ENCODE peak calls at places on chromosome 7, in ten cellular contexts. One of them, this sample, is unnamed.

GRCh38 chr7:601573-602340 is 82.1 kb upstream of the PDGFA start:
- DNase-seq in sigmoid colon: peak
- DNase-seq in nephron progenitor cell: peak
- DNase-seq in heart right ventricle: peak
- DNase-seq in activated CD8-positive, alpha-beta T cell treated with anti-CD3 and anti-CD28 coated beads for 36 hours: peak
- DNase-seq in cardiac muscle cell: peak
- DNase-seq in upper lobe of right lung: peak
- DNase-seq in transverse colon: peak
- DNase-seq in neural crest cell: no peak
- DNase-seq in endothelial cell: no peak
- DNase-seq in this sample: no peak

GRCh38 chr7:112381311-112382091 is 68.8 kb upstream of the IFRD1 start:
- DNase-seq in activated CD8-positive, alpha-beta T cell treated with anti-CD3 and anti-CD28 coated beads for 36 hours: no peak
- DNase-seq in upper lobe of right lung: no peak
- DNase-seq in endothelial cell: no peak
- DNase-seq in cardiac muscle cell: no peak
- DNase-seq in heart right ventricle: no peak
- DNase-seq in transverse colon: no peak
- DNase-seq in nephron progenitor cell: no peak
- DNase-seq in sigmoid colon: no peak
- DNase-seq in neural crest cell: no peak
- DNase-seq in this sample: no peak

GRCh38 chr7:144026203-144026883 is 22.4 kb upstream of the OR2A5 start:
- DNase-seq in endothelial cell: no peak
- DNase-seq in transverse colon: no peak
- DNase-seq in heart right ventricle: no peak
- DNase-seq in sigmoid colon: no peak
- DNase-seq in nephron progenitor cell: no peak
- DNase-seq in activated CD8-positive, alpha-beta T cell treated with anti-CD3 and anti-CD28 coated beads for 36 hours: no peak
- DNase-seq in neural crest cell: no peak
- DNase-seq in upper lobe of right lung: no peak
- DNase-seq in cardiac muscle cell: no peak
- DNase-seq in this sample: no peak

GRCh38 chr7:100088621-100089457 is at the start of gene COPS6:
- DNase-seq in endothelial cell: peak
- DNase-seq in transverse colon: peak
- DNase-seq in neural crest cell: peak
- DNase-seq in upper lobe of right lung: peak
- DNase-seq in sigmoid colon: peak
- DNase-seq in heart right ventricle: peak
- DNase-seq in cardiac muscle cell: peak
- DNase-seq in activated CD8-positive, alpha-beta T cell treated with anti-CD3 and anti-CD28 coated beads for 36 hours: peak
- DNase-seq in nephron progenitor cell: peak
- DNase-seq in this sample: peak

GRCh38 chr7:37067961-37068536 is 343.8 kb upstream of the AOAH start:
- DNase-seq in endothelial cell: no peak
- DNase-seq in heart right ventricle: no peak
- DNase-seq in activated CD8-positive, alpha-beta T cell treated with anti-CD3 and anti-CD28 coated beads for 36 hours: no peak
- DNase-seq in neural crest cell: no peak
- DNase-seq in nephron progenitor cell: peak
- DNase-seq in cardiac muscle cell: no peak
- DNase-seq in sigmoid colon: no peak
- DNase-seq in upper lobe of right lung: no peak
- DNase-seq in transverse colon: no peak
- DNase-seq in this sample: no peak

GRCh38 chr7:70583965-70584883 is 547.7 kb upstream of the GALNT17 start:
- DNase-seq in endothelial cell: no peak
- DNase-seq in upper lobe of right lung: no peak
- DNase-seq in sigmoid colon: no peak
- DNase-seq in nephron progenitor cell: no peak
- DNase-seq in transverse colon: no peak
- DNase-seq in cardiac muscle cell: no peak
- DNase-seq in activated CD8-positive, alpha-beta T cell treated with anti-CD3 and anti-CD28 coated beads for 36 hours: no peak
- DNase-seq in heart right ventricle: no peak
- DNase-seq in neural crest cell: no peak
- DNase-seq in this sample: no peak

GRCh38 chr7:79781716-79782115 is 328.2 kb upstream of the MAGI2 start:
- DNase-seq in activated CD8-positive, alpha-beta T cell treated with anti-CD3 and anti-CD28 coated beads for 36 hours: no peak
- DNase-seq in upper lobe of right lung: no peak
- DNase-seq in nephron progenitor cell: no peak
- DNase-seq in cardiac muscle cell: peak
- DNase-seq in transverse colon: no peak
- DNase-seq in sigmoid colon: no peak
- DNase-seq in neural crest cell: no peak
- DNase-seq in heart right ventricle: no peak
- DNase-seq in endothelial cell: no peak
- DNase-seq in this sample: no peak

GRCh38 chr7:149624006-149624405 is 126.4 kb upstream of the ZNF746 start:
- DNase-seq in endothelial cell: peak
- DNase-seq in cardiac muscle cell: peak
- DNase-seq in upper lobe of right lung: peak
- DNase-seq in activated CD8-positive, alpha-beta T cell treated with anti-CD3 and anti-CD28 coated beads for 36 hours: peak
- DNase-seq in sigmoid colon: peak
- DNase-seq in neural crest cell: no peak
- DNase-seq in nephron progenitor cell: peak
- DNase-seq in heart right ventricle: no peak
- DNase-seq in transverse colon: peak
- DNase-seq in this sample: no peak

GRCh38 chr7:150408393-150409299 is 29.5 kb downstream of the ZNF775 start:
- DNase-seq in activated CD8-positive, alpha-beta T cell treated with anti-CD3 and anti-CD28 coated beads for 36 hours: no peak
- DNase-seq in nephron progenitor cell: no peak
- DNase-seq in transverse colon: peak
- DNase-seq in endothelial cell: no peak
- DNase-seq in heart right ventricle: no peak
- DNase-seq in neural crest cell: no peak
- DNase-seq in upper lobe of right lung: no peak
- DNase-seq in sigmoid colon: peak
- DNase-seq in cardiac muscle cell: no peak
- DNase-seq in this sample: no peak

DNA sequence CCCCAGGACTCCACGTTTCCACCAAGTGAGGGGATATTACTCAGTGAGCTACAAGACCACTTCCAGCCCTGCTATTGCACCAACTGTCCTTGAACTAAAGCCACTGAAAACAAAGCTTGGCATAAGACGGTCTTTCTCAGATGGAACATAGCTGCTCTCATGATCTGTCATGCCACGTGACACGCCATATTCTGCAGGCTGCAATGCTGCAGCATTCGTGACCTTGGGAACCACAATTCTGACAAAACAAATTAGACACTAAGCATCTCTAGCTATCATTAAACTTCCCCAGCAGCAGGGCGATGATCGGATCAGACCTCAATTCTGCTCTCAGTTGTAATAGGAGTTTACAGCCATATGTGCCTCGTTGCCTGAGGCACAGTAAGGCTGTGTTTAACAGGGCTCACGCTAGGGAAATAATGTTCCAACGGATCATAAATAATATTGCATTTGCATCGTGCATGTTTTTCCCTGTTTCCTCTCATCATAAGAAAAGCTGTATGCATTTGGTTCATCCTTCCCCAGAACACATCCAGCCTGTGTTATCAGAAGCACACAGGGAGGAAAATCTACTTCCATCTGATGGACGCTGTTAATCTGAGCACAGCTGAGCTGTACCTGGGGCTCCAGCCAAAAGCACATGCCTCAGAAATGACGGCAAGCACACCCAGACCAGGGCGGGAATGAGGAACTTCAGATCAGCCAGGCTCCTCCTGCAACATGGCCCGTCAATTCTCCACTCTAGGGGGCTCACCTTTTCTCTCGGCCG is 38.6 kb upstream of the CNPY1 start:
- DNase-seq in activated CD8-positive, alpha-beta T cell treated with anti-CD3 and anti-CD28 coated beads for 36 hours: no peak
- DNase-seq in cardiac muscle cell: peak
- DNase-seq in transverse colon: peak
- DNase-seq in sigmoid colon: no peak
- DNase-seq in upper lobe of right lung: no peak
- DNase-seq in heart right ventricle: no peak
- DNase-seq in endothelial cell: no peak
- DNase-seq in nephron progenitor cell: no peak
- DNase-seq in neural crest cell: no peak
- DNase-seq in this sample: no peak
- TF ChIP-seq CTCF in activated CD8-positive, alpha-beta T cell treated with anti-CD3 and anti-CD28 coated beads for 36 hours: no peak
- TF ChIP-seq CTCF in cardiac muscle cell: no peak
- TF ChIP-seq CTCF in transverse colon: no peak
- TF ChIP-seq CTCF in sigmoid colon: no peak
- TF ChIP-seq CTCF in upper lobe of right lung: no peak
- TF ChIP-seq CTCF in heart right ventricle: no peak
- TF ChIP-seq CTCF in endothelial cell: no peak
- TF ChIP-seq CTCF in nephron progenitor cell: no peak
- TF ChIP-seq CTCF in neural crest cell: no peak
- TF ChIP-seq CTCF in this sample: no peak

GRCh38 chr7:2815523-2816240 is 28.4 kb downstream of the GNA12 start:
- DNase-seq in nephron progenitor cell: no peak
- DNase-seq in neural crest cell: no peak
- DNase-seq in endothelial cell: no peak
- DNase-seq in heart right ventricle: no peak
- DNase-seq in transverse colon: no peak
- DNase-seq in activated CD8-positive, alpha-beta T cell treated with anti-CD3 and anti-CD28 coated beads for 36 hours: no peak
- DNase-seq in upper lobe of right lung: no peak
- DNase-seq in sigmoid colon: peak
- DNase-seq in cardiac muscle cell: no peak
- DNase-seq in this sample: no peak

GRCh38 chr7:2812831-2813230 is 31.3 kb downstream of the GNA12 start:
- DNase-seq in nephron progenitor cell: no peak
- DNase-seq in endothelial cell: no peak
- DNase-seq in activated CD8-positive, alpha-beta T cell treated with anti-CD3 and anti-CD28 coated beads for 36 hours: no peak
- DNase-seq in upper lobe of right lung: peak
- DNase-seq in transverse colon: no peak
- DNase-seq in neural crest cell: no peak
- DNase-seq in heart right ventricle: no peak
- DNase-seq in sigmoid colon: peak
- DNase-seq in cardiac muscle cell: no peak
- DNase-seq in this sample: no peak

GRCh38 chr7:2814186-2814530 is 29.9 kb downstream of the GNA12 start:
- DNase-seq in nephron progenitor cell: no peak
- DNase-seq in heart right ventricle: no peak
- DNase-seq in neural crest cell: no peak
- DNase-seq in upper lobe of right lung: peak
- DNase-seq in endothelial cell: no peak
- DNase-seq in cardiac muscle cell: no peak
- DNase-seq in sigmoid colon: peak
- DNase-seq in activated CD8-positive, alpha-beta T cell treated with anti-CD3 and anti-CD28 coated beads for 36 hours: no peak
- DNase-seq in transverse colon: no peak
- DNase-seq in this sample: no peak

GRCh38 chr7:2813350-2814185 is 30.5 kb downstream of the GNA12 start:
- DNase-seq in nephron progenitor cell: no peak
- DNase-seq in upper lobe of right lung: peak
- DNase-seq in neural crest cell: no peak
- DNase-seq in heart right ventricle: no peak
- DNase-seq in activated CD8-positive, alpha-beta T cell treated with anti-CD3 and anti-CD28 coated beads for 36 hours: no peak
- DNase-seq in cardiac muscle cell: no peak
- DNase-seq in endothelial cell: no peak
- DNase-seq in transverse colon: no peak
- DNase-seq in sigmoid colon: peak
- DNase-seq in this sample: no peak

GRCh38 chr7:2814682-2815522 is 29.2 kb downstream of the GNA12 start:
- DNase-seq in neural crest cell: no peak
- DNase-seq in activated CD8-positive, alpha-beta T cell treated with anti-CD3 and anti-CD28 coated beads for 36 hours: no peak
- DNase-seq in endothelial cell: no peak
- DNase-seq in upper lobe of right lung: peak
- DNase-seq in heart right ventricle: no peak
- DNase-seq in sigmoid colon: peak
- DNase-seq in transverse colon: no peak
- DNase-seq in cardiac muscle cell: no peak
- DNase-seq in nephron progenitor cell: no peak
- DNase-seq in this sample: no peak
- TF ChIP-seq CTCF in neural crest cell: no peak
- TF ChIP-seq CTCF in activated CD8-positive, alpha-beta T cell treated with anti-CD3 and anti-CD28 coated beads for 36 hours: no peak
- TF ChIP-seq CTCF in endothelial cell: no peak
- TF ChIP-seq CTCF in upper lobe of right lung: no peak
- TF ChIP-seq CTCF in heart right ventricle: no peak
- TF ChIP-seq CTCF in sigmoid colon: no peak
- TF ChIP-seq CTCF in transverse colon: no peak
- TF ChIP-seq CTCF in cardiac muscle cell: no peak
- TF ChIP-seq CTCF in nephron progenitor cell: no peak
- TF ChIP-seq CTCF in this sample: no peak

GRCh38 chr7:42385912-42386311 is 148.9 kb upstream of the GLI3 start:
- DNase-seq in upper lobe of right lung: no peak
- DNase-seq in nephron progenitor cell: no peak
- DNase-seq in neural crest cell: no peak
- DNase-seq in transverse colon: no peak
- DNase-seq in sigmoid colon: no peak
- DNase-seq in activated CD8-positive, alpha-beta T cell treated with anti-CD3 and anti-CD28 coated beads for 36 hours: no peak
- DNase-seq in cardiac muscle cell: no peak
- DNase-seq in heart right ventricle: no peak
- DNase-seq in endothelial cell: no peak
- DNase-seq in this sample: no peak
- TF ChIP-seq CTCF in upper lobe of right lung: no peak
- TF ChIP-seq CTCF in nephron progenitor cell: no peak
- TF ChIP-seq CTCF in neural crest cell: no peak
- TF ChIP-seq CTCF in transverse colon: no peak
- TF ChIP-seq CTCF in sigmoid colon: no peak
- TF ChIP-seq CTCF in activated CD8-positive, alpha-beta T cell treated with anti-CD3 and anti-CD28 coated beads for 36 hours: no peak
- TF ChIP-seq CTCF in cardiac muscle cell: peak
- TF ChIP-seq CTCF in heart right ventricle: no peak
- TF ChIP-seq CTCF in endothelial cell: no peak
- TF ChIP-seq CTCF in this sample: no peak

GRCh38 chr7:142709921-142710320 is 39.4 kb upstream of the PRSS1 start:
- DNase-seq in activated CD8-positive, alpha-beta T cell treated with anti-CD3 and anti-CD28 coated beads for 36 hours: peak
- DNase-seq in heart right ventricle: no peak
- DNase-seq in endothelial cell: no peak
- DNase-seq in nephron progenitor cell: no peak
- DNase-seq in sigmoid colon: no peak
- DNase-seq in cardiac muscle cell: no peak
- DNase-seq in upper lobe of right lung: no peak
- DNase-seq in transverse colon: no peak
- DNase-seq in neural crest cell: no peak
- DNase-seq in this sample: no peak

GRCh38 chr7:142711722-142712616 is 37.3 kb upstream of the PRSS1 start:
- DNase-seq in neural crest cell: no peak
- DNase-seq in sigmoid colon: no peak
- DNase-seq in nephron progenitor cell: peak
- DNase-seq in transverse colon: no peak
- DNase-seq in activated CD8-positive, alpha-beta T cell treated with anti-CD3 and anti-CD28 coated beads for 36 hours: peak
- DNase-seq in endothelial cell: no peak
- DNase-seq in cardiac muscle cell: peak
- DNase-seq in upper lobe of right lung: no peak
- DNase-seq in heart right ventricle: no peak
- DNase-seq in this sample: no peak

GRCh38 chr7:142711196-142711595 is 38.1 kb upstream of the PRSS1 start:
- DNase-seq in sigmoid colon: no peak
- DNase-seq in heart right ventricle: no peak
- DNase-seq in endothelial cell: no peak
- DNase-seq in nephron progenitor cell: no peak
- DNase-seq in neural crest cell: no peak
- DNase-seq in cardiac muscle cell: no peak
- DNase-seq in upper lobe of right lung: no peak
- DNase-seq in activated CD8-positive, alpha-beta T cell treated with anti-CD3 and anti-CD28 coated beads for 36 hours: peak
- DNase-seq in transverse colon: no peak
- DNase-seq in this sample: no peak

GRCh38 chr7:142714375-142714774 is 34.9 kb upstream of the PRSS1 start:
- DNase-seq in neural crest cell: no peak
- DNase-seq in cardiac muscle cell: no peak
- DNase-seq in heart right ventricle: no peak
- DNase-seq in upper lobe of right lung: no peak
- DNase-seq in transverse colon: no peak
- DNase-seq in endothelial cell: peak
- DNase-seq in activated CD8-positive, alpha-beta T cell treated with anti-CD3 and anti-CD28 coated beads for 36 hours: peak
- DNase-seq in nephron progenitor cell: no peak
- DNase-seq in sigmoid colon: no peak
- DNase-seq in this sample: no peak

DNA sequence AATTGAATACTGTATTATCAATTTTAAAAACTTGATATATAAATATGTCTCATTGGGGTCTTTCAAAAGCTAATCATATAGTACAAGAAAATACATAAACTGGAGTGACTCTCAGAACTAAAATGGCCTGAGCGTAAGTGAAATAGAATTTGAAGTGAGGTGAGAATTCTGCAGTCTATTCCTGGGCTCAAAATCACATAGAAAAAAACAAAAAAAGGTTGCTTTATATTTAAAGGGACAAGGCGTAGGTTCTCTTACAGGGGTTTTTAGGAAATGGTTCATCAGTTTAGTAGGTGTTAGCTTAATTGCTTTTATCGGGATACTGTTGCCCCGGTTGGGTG is 36.7 kb upstream of the PRSS1 start:
- DNase-seq in transverse colon: no peak
- DNase-seq in endothelial cell: no peak
- DNase-seq in upper lobe of right lung: no peak
- DNase-seq in heart right ventricle: no peak
- DNase-seq in cardiac muscle cell: no peak
- DNase-seq in sigmoid colon: no peak
- DNase-seq in activated CD8-positive, alpha-beta T cell treated with anti-CD3 and anti-CD28 coated beads for 36 hours: no peak
- DNase-seq in neural crest cell: no peak
- DNase-seq in nephron progenitor cell: no peak
- DNase-seq in this sample: no peak
- TF ChIP-seq CTCF in transverse colon: no peak
- TF ChIP-seq CTCF in endothelial cell: peak
- TF ChIP-seq CTCF in upper lobe of right lung: no peak
- TF ChIP-seq CTCF in heart right ventricle: no peak
- TF ChIP-seq CTCF in cardiac muscle cell: no peak
- TF ChIP-seq CTCF in sigmoid colon: no peak
- TF ChIP-seq CTCF in activated CD8-positive, alpha-beta T cell treated with anti-CD3 and anti-CD28 coated beads for 36 hours: peak
- TF ChIP-seq CTCF in neural crest cell: peak
- TF ChIP-seq CTCF in nephron progenitor cell: no peak
- TF ChIP-seq CTCF in this sample: no peak

This sample was measured in D721Med.